ENCODE peak calls at places on chromosomes 6 and 20, in nine cellular contexts. Q is neuronal stem cell, J is lower leg skin, M is AG04450, I is skeletal muscle cell, Y is dorsolateral prefrontal cortex, H is lower lobe of right lung, A is fibroblast of lung, K is astrocyte. O is an unnamed sample.

GRCh38 chr6:16704706-16705402 is 56.4 kb downstream of the ATXN1 start:
- DNase-seq in Q (no peak), J (peak), M (no peak), I (peak), Y (no peak), H (no peak), A (peak), K (peak), O (no peak)

GRCh38 chr6:157556671-157557430 is 175.9 kb downstream of the ZDHHC14 start:
- DNase-seq in Q (no peak), J (peak), M (no peak), I (no peak), Y (no peak), H (no peak), A (no peak), K (no peak), O (no peak)

GRCh38 chr20:12673352-12673751 is 335.4 kb upstream of the SPTLC3 start:
- DNase-seq in Q (no peak), J (no peak), M (no peak), I (no peak), Y (no peak), H (no peak), A (no peak), K (no peak), O (no peak)

GRCh38 chr6:97437087-97437486 is 154.1 kb upstream of the MMS22L start:
- DNase-seq in Q (no peak), J (no peak), M (no peak), I (no peak), Y (no peak), H (no peak), A (peak), K (peak), O (no peak)

GRCh38 chr6:18359237-18359885 is 27.8 kb upstream of the RNF144B start:
- DNase-seq in Q (no peak), J (no peak), M (no peak), I (no peak), Y (no peak), H (no peak), A (no peak), K (no peak), O (no peak)

GRCh38 chr6:100880901-100881706 is at the start of gene ASCC3:
- DNase-seq in Q (peak), J (peak), M (peak), I (peak), Y (peak), H (peak), A (peak), K (peak), O (no peak)

GRCh38 chr6:132190815-132191175 is 210.5 kb downstream of the MOXD1 start:
- DNase-seq in Q (no peak), J (no peak), M (no peak), I (peak), Y (no peak), H (no peak), A (peak), K (peak), O (no peak)

GRCh38 chr6:3506751-3507388 is 50.0 kb upstream of the SLC22A23 start:
- DNase-seq in Q (no peak), J (no peak), M (no peak), I (no peak), Y (no peak), H (no peak), A (peak), K (no peak), O (no peak)

GRCh38 chr6:15184441-15184861 is 61.4 kb upstream of the JARID2 start:
- DNase-seq in Q (no peak), J (no peak), M (no peak), I (no peak), Y (no peak), H (no peak), A (no peak), K (no peak), O (no peak)

GRCh38 chr6:131065824-131066171 is 2.8 kb upstream of the EPB41L2 start:
- DNase-seq in Q (no peak), J (no peak), M (no peak), I (no peak), Y (no peak), H (no peak), A (no peak), K (no peak), O (no peak)

GRCh38 chr20:41394931-41395668 is 28.5 kb upstream of the EMILIN3 start:
- DNase-seq in Q (no peak), J (peak), M (no peak), I (no peak), Y (no peak), H (peak), A (no peak), K (no peak), O (no peak)

GRCh38 chr6:1417718-1418117 is 28.3 kb downstream of the FOXF2 start:
- DNase-seq in Q (no peak), J (no peak), M (no peak), I (no peak), Y (no peak), H (no peak), A (no peak), K (no peak), O (no peak)

DNA sequence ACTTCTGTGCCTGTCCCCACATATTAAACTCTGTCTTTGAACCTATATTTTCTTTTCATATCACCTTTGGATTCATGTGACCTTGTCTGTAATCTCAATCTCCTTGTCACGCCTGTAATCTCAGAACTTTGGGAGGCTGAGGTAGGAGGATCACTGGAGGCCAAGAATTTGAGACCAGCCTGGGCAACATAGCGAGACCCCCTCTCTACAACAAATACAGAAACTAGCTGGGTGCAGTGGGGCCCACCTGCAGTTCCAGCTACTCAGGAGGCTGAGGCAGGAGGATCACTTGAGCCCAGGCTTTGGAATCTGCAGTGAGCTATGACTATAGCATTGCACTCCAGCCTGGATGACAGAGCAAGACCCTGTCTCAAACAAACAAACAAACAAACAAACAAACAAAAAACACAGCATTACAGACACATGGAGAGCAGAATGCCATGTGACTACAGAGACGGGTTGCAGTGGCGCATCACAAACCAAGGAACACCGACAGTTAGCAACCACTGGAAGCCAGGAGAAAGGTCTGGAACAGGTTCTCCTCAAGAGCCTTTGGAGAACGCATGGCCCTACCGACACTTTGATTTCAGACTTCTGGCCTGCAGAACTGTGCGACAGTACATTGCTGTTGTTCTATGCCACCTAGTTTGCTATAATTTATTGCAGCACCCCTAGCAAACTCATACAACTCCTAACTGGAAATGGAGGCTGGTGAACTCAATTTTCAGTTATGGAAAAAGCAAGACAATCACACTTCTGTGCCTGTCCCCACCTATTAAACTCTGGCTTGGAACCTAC is 14.6 kb upstream of the TIAM2 start:
- DNase-seq in Q (no peak), J (no peak), M (no peak), I (no peak), Y (no peak), H (no peak), A (no peak), K (no peak), O (no peak)
- H3K4me3 ChIP-seq in Q (no peak), J (no peak), M (no peak), I (no peak), Y (no peak), H (no peak), A (no peak), K (no peak), O (no peak)

GRCh38 chr6:160238786-160239751 is 19.6 kb downstream of the SLC22A2 start:
- DNase-seq in Q (no peak), J (no peak), M (no peak), I (no peak), Y (no peak), H (no peak), A (peak), K (no peak), O (no peak)

GRCh38 chr6:160238234-160238633 is 20.4 kb downstream of the SLC22A2 start:
- DNase-seq in Q (no peak), J (no peak), M (no peak), I (no peak), Y (no peak), H (no peak), A (no peak), K (no peak), O (no peak)

GRCh38 chr6:160240691-160241084 is 17.9 kb downstream of the SLC22A2 start:
- DNase-seq in Q (no peak), J (no peak), M (no peak), I (no peak), Y (no peak), H (no peak), A (no peak), K (no peak), O (no peak)

DNA sequence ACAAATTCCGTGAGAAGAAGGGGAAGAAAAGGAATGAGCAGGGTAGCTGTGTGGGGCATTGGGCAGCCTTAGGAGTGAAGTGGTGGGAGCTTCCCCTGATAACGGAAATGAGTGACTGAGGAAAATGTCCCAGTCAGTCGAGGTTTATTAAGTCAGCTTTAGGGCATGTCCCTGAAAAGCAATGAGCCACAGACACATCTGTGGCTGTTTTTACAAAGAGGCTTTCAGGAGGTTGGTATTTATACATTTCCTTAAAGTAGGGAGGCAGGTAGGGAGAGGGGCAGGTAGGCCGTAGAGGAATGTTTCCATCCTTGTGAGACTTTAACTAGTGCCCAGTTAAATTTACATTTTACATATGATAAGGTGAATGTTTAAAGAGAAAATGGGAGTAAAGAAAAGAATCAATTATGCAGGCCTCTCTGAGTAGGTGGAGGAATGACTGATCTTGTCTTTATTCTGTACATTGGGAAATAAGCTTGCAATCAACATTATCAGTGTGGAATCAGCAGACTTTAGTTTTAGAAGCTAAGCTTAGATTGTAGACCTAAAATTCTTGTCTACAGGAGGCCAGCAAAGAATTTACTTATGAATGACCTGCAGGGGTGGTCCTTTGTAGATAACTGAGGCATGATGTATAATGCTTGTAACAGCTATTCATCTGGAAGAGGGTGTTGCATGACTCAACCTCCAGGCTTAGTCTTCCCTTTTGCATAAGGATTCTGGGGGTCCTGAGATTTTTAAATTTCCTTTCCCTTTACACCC is 18.5 kb downstream of the SLC22A2 start:
- DNase-seq in Q (no peak), J (no peak), M (no peak), I (no peak), Y (no peak), H (no peak), A (no peak), K (peak), O (no peak)
- H3K4me3 ChIP-seq in Q (no peak), J (no peak), M (no peak), I (no peak), Y (no peak), H (no peak), A (no peak), K (no peak), O (no peak)

GRCh38 chr6:111589366-111589765 is 16.3 kb downstream of the TRAF3IP2 start:
- DNase-seq in Q (no peak), J (no peak), M (no peak), I (peak), Y (no peak), H (no peak), A (peak), K (peak), O (no peak)
- H3K4me3 ChIP-seq in Q (no peak), J (no peak), M (no peak), I (no peak), Y (no peak), H (no peak), A (no peak), K (no peak), O (no peak)

GRCh38 chr20:45309075-45309474 is 976 bp upstream of the MATN4 start:
- DNase-seq in Q (no peak), J (no peak), M (no peak), I (no peak), Y (no peak), H (no peak), A (no peak), K (no peak), O (no peak)

GRCh38 chr20:45313943-45314342 is 5.8 kb upstream of the MATN4 start:
- DNase-seq in Q (no peak), J (no peak), M (no peak), I (no peak), Y (no peak), H (no peak), A (no peak), K (no peak), O (no peak)

GRCh38 chr20:45313065-45313695 is 5.1 kb upstream of the MATN4 start:
- DNase-seq in Q (no peak), J (no peak), M (no peak), I (no peak), Y (no peak), H (no peak), A (no peak), K (no peak), O (no peak)

GRCh38 chr20:45312241-45312640 is 4.1 kb upstream of the MATN4 start:
- DNase-seq in Q (no peak), J (no peak), M (no peak), I (no peak), Y (no peak), H (no peak), A (no peak), K (no peak), O (no peak)

DNA sequence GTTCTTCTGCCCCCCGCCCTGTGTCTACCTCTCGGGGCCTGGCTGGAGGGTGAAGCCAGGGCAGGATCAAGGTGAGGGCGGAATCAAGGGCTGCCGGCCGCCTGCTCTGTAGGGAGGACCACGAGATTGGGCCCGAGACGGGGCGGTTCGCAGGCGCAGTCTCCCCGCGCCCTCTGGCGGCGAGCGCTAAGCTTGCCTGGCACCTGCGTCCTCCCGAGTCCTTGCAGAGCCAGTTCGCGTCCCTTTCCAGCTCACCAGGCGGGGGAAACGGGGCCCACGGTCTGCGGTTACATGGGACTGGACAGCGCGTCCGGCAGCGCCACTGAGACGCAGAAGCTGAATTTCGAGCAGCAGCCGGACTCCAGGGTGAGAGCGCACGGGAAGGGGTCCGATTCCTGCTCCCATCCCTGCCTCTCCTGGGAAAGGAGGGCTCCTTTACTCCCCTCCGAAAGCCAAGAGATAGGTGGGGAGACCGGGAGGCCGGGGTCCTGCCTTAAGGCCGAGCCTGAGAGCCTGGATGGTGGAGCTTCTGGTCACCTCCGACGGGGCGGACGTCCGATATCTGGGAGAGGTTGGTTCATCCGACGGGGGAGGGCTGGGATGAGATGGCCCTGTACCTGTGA is 3.6 kb upstream of the MATN4 start:
- DNase-seq in Q (no peak), J (peak), M (no peak), I (no peak), Y (no peak), H (peak), A (peak), K (peak), O (no peak)
- H3K4me3 ChIP-seq in Q (no peak), J (no peak), M (no peak), I (no peak), Y (no peak), H (no peak), A (no peak), K (no peak), O (no peak)

DNA sequence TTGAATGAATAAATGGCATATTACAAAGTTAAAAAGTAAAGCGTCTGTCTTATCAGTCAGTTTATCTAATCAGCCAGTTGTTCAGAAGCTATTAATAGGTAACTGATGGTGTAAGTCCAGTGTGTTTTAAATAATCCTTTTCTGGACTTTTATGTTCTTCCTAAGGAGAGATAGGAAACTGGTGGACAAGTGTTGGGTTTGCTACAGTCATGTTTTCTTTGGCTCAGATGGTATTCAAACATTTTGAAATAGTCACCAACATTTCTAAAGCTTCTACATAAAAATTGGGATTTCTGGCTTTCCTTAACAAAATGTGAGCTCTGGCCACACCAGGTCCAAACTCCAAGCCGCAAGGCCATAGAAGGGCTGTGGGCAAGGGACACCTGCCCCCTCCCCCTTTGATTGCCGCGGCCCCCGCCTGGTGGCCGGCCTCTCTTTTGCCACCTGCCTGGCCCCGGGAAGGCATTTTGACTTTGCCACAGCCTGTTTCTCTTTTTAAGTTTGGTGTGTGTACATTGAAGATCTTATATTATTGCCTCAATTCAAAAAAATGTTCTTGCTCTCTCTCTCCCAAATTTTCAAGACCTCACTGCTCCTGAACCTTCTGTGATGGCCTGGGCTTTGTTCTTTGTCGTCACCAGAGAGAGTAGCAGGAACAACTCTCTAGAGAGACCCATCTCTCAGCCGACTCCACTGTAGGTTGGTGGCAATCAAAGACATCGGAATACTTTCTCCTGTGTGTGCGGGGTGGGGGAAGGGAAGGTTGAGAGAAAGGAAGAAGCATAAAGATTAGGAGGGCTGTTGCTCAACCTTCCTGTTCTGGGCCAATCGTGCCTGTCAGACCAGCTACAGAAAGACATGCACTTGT is 84.0 kb upstream of the ZNF217 start:
- DNase-seq in Q (no peak), J (peak), M (no peak), I (no peak), Y (no peak), H (peak), A (peak), K (peak), O (no peak)
- H3K4me3 ChIP-seq in Q (no peak), J (no peak), M (no peak), I (no peak), Y (no peak), H (no peak), A (no peak), K (no peak), O (no peak)

GRCh38 chr6:24321538-24322162 is 36.2 kb downstream of the DCDC2 start:
- DNase-seq in Q (no peak), J (no peak), M (no peak), I (no peak), Y (no peak), H (no peak), A (no peak), K (peak), O (peak)

GRCh38 chr6:24323632-24324337 is 34.1 kb downstream of the DCDC2 start:
- DNase-seq in Q (peak), J (no peak), M (no peak), I (no peak), Y (no peak), H (no peak), A (no peak), K (peak), O (peak)

GRCh38 chr6:24324617-24325016 is 33.2 kb downstream of the DCDC2 start:
- DNase-seq in Q (no peak), J (no peak), M (no peak), I (no peak), Y (no peak), H (no peak), A (no peak), K (no peak), O (no peak)

GRCh38 chr6:24325978-24326377 is 31.9 kb downstream of the DCDC2 start:
- DNase-seq in Q (no peak), J (no peak), M (no peak), I (no peak), Y (no peak), H (no peak), A (no peak), K (no peak), O (no peak)

DNA sequence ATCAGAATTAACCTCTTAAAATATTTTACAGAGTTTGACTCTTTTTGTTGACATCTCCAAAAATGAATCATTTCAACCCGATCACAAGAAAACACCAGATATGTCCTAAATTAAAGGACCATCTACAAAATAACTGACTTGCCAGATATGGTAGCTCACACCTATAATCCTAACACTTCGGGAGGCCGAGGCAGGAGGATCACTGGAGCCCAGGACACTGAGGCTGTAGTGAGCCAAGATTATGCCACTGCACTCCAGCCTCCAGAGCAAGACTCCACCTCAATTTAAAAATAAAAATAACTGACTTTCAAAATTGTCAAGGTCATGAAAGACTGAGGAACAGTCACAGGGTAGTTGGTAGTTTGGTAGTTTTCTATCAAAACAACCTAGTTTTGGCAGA is 34.9 kb downstream of the DCDC2 start:
- DNase-seq in Q (no peak), J (no peak), M (no peak), I (no peak), Y (no peak), H (no peak), A (no peak), K (no peak), O (no peak)
- H3K4me3 ChIP-seq in Q (no peak), J (no peak), M (no peak), I (no peak), Y (no peak), H (no peak), A (no peak), K (no peak), O (no peak)

GRCh38 chr6:41705996-41706835 is 29.2 kb downstream of the TFEB start:
- DNase-seq in Q (peak), J (peak), M (no peak), I (no peak), Y (peak), H (peak), A (peak), K (peak), O (no peak)
- H3K4me3 ChIP-seq in Q (no peak), J (no peak), M (no peak), I (no peak), Y (peak), H (peak), A (no peak), K (no peak), O (peak)